ENCODE peak calls at places on chromosomes 11 and 22, in nine cellular contexts. One of them, this sample, is unnamed. For H3K27me3, the result is how much of the 10 kb centered on the place peaks cover.

GRCh38 chr11:116558504-116559252 is 214.1 kb downstream of the BUD13 start:
- DNase-seq in tibial nerve: no peak
- DNase-seq in psoas muscle: no peak
- DNase-seq in A673: no peak
- DNase-seq in heart left ventricle: no peak
- DNase-seq in lower lobe of right lung: no peak
- DNase-seq in transverse colon: no peak
- DNase-seq in WERI-Rb-1: no peak
- DNase-seq in uterus: no peak
- DNase-seq in this sample: no peak

GRCh38 chr11:46117842-46118241 is 3.4 kb downstream of the PHF21A start:
- DNase-seq in tibial nerve: no peak
- DNase-seq in psoas muscle: no peak
- DNase-seq in A673: peak
- DNase-seq in heart left ventricle: no peak
- DNase-seq in lower lobe of right lung: no peak
- DNase-seq in transverse colon: no peak
- DNase-seq in WERI-Rb-1: no peak
- DNase-seq in uterus: no peak
- DNase-seq in this sample: no peak

GRCh38 chr11:68303982-68304780 is 8.2 kb upstream of the LRP5 start:
- DNase-seq in tibial nerve: no peak
- DNase-seq in psoas muscle: no peak
- DNase-seq in A673: peak
- DNase-seq in heart left ventricle: no peak
- DNase-seq in lower lobe of right lung: no peak
- DNase-seq in transverse colon: no peak
- DNase-seq in WERI-Rb-1: no peak
- DNase-seq in uterus: no peak
- DNase-seq in this sample: peak

GRCh38 chr11:93986716-93987115 is 34.4 kb upstream of the HEPHL1 start:
- DNase-seq in tibial nerve: no peak
- DNase-seq in psoas muscle: no peak
- DNase-seq in A673: peak
- DNase-seq in heart left ventricle: no peak
- DNase-seq in lower lobe of right lung: peak
- DNase-seq in transverse colon: no peak
- DNase-seq in WERI-Rb-1: no peak
- DNase-seq in uterus: no peak
- DNase-seq in this sample: no peak

GRCh38 chr11:111047376-111047775 is 198.1 kb upstream of the POU2AF2 start:
- DNase-seq in tibial nerve: no peak
- DNase-seq in psoas muscle: no peak
- DNase-seq in A673: no peak
- DNase-seq in heart left ventricle: no peak
- DNase-seq in lower lobe of right lung: no peak
- DNase-seq in transverse colon: no peak
- DNase-seq in WERI-Rb-1: no peak
- DNase-seq in uterus: no peak
- DNase-seq in this sample: no peak

GRCh38 chr22:46007848-46008261 is 30.9 kb upstream of the WNT7B start:
- DNase-seq in tibial nerve: peak
- DNase-seq in psoas muscle: peak
- DNase-seq in A673: peak
- DNase-seq in heart left ventricle: peak
- DNase-seq in lower lobe of right lung: peak
- DNase-seq in transverse colon: peak
- DNase-seq in WERI-Rb-1: no peak
- DNase-seq in uterus: peak
- DNase-seq in this sample: peak

GRCh38 chr11:117479372-117479771 is 151.7 kb downstream of the CEP164 start:
- DNase-seq in tibial nerve: no peak
- DNase-seq in psoas muscle: no peak
- DNase-seq in A673: peak
- DNase-seq in heart left ventricle: no peak
- DNase-seq in lower lobe of right lung: no peak
- DNase-seq in transverse colon: no peak
- DNase-seq in WERI-Rb-1: no peak
- DNase-seq in uterus: no peak
- DNase-seq in this sample: no peak

GRCh38 chr11:34052036-34052607 is 591 bp downstream of the CAPRIN1 start:
- DNase-seq in tibial nerve: peak
- DNase-seq in psoas muscle: peak
- DNase-seq in A673: peak
- DNase-seq in heart left ventricle: peak
- DNase-seq in lower lobe of right lung: peak
- DNase-seq in transverse colon: peak
- DNase-seq in WERI-Rb-1: peak
- DNase-seq in uterus: peak
- DNase-seq in this sample: peak

GRCh38 chr11:45993438-45994064 is 71.1 kb downstream of the LARGE2 start:
- DNase-seq in tibial nerve: no peak
- DNase-seq in psoas muscle: peak
- DNase-seq in A673: no peak
- DNase-seq in heart left ventricle: no peak
- DNase-seq in lower lobe of right lung: no peak
- DNase-seq in transverse colon: peak
- DNase-seq in WERI-Rb-1: no peak
- DNase-seq in uterus: peak
- DNase-seq in this sample: no peak

DNA sequence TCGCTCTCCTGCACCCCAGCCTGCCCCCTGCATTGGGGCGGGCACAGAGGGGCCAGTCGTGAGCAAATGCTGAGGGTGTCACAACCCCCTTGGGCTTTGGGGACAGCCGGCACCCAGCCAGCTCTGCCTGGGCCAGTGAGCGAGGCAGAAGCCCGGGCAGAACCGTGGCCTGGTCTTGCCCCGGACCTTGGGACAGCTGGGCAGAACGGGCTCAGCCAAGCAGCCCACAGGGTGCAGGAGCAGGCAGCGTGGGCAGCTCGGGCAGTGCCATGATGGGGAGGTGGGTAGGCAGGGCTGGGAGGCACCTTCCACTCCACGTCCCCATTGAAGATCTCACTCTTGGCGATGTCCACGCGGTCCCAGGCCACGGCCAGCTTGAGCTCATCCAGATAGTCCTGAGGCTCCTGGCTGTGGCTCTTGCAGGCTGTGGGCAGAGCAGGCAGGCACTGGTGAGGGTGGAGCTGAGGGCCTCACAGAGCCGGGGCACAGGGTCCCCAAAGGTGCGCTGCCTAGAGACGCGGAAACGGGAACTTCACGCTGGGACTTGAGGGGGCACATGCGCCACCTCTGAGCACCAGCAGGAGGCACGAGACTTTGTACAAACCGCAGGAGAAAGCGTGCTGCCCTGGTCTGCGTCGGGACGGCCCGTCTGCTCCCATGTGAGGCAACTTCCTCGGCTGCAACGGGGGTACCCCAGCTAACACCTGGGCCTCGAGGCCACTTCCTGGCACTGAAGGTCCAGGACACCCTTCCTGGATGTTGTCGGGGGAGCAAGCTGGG is 15.2 kb downstream of the TSSC4 start:
- DNase-seq in tibial nerve: no peak
- DNase-seq in psoas muscle: no peak
- DNase-seq in A673: no peak
- DNase-seq in heart left ventricle: peak
- DNase-seq in lower lobe of right lung: no peak
- DNase-seq in transverse colon: no peak
- DNase-seq in WERI-Rb-1: no peak
- DNase-seq in uterus: no peak
- DNase-seq in this sample: no peak
- TF ChIP-seq CTCF in tibial nerve: no peak
- TF ChIP-seq CTCF in psoas muscle: no peak
- TF ChIP-seq CTCF in A673: no peak
- TF ChIP-seq CTCF in heart left ventricle: no peak
- TF ChIP-seq CTCF in lower lobe of right lung: no peak
- TF ChIP-seq CTCF in transverse colon: no peak
- TF ChIP-seq CTCF in WERI-Rb-1: peak
- TF ChIP-seq CTCF in uterus: no peak
- TF ChIP-seq CTCF in this sample: no peak

GRCh38 chr11:73270855-73271477 is 1.2 kb upstream of the P2RY6 start:
- DNase-seq in tibial nerve: no peak
- DNase-seq in psoas muscle: no peak
- DNase-seq in A673: no peak
- DNase-seq in heart left ventricle: no peak
- DNase-seq in lower lobe of right lung: no peak
- DNase-seq in transverse colon: no peak
- DNase-seq in WERI-Rb-1: no peak
- DNase-seq in uterus: no peak
- DNase-seq in this sample: no peak
- H3K27me3 ChIP-seq in tibial nerve: under half
- H3K27me3 ChIP-seq in psoas muscle: under half
- H3K27me3 ChIP-seq in A673: under half
- H3K27me3 ChIP-seq in heart left ventricle: under half
- H3K27me3 ChIP-seq in lower lobe of right lung: under half
- H3K27me3 ChIP-seq in transverse colon: under half
- H3K27me3 ChIP-seq in WERI-Rb-1: under half
- H3K27me3 ChIP-seq in uterus: under half
- H3K27me3 ChIP-seq in this sample: under half

DNA sequence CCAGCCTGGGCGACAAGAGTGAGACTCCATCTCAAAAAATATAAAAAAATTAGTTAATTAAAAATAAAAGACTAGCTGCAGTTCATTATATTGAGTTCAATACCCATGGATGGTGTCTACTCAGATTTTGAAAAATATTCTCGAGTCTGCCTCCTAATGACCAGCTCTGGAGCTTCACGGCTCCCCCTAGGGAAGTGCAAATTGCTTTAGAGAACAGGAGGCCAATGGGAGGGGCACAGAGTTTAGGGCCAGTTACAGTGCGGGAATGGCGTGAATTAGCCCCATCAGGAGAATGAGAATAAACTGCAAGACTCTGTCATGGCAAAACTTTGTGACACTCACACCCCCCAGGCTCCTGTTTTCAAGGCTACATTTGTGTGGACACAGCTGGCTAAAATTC is 4.6 kb downstream of the FGF4 start:
- DNase-seq in tibial nerve: no peak
- DNase-seq in psoas muscle: no peak
- DNase-seq in A673: peak
- DNase-seq in heart left ventricle: no peak
- DNase-seq in lower lobe of right lung: no peak
- DNase-seq in transverse colon: no peak
- DNase-seq in WERI-Rb-1: no peak
- DNase-seq in uterus: no peak
- DNase-seq in this sample: no peak
- TF ChIP-seq CTCF in tibial nerve: no peak
- TF ChIP-seq CTCF in psoas muscle: no peak
- TF ChIP-seq CTCF in A673: no peak
- TF ChIP-seq CTCF in heart left ventricle: no peak
- TF ChIP-seq CTCF in lower lobe of right lung: no peak
- TF ChIP-seq CTCF in transverse colon: no peak
- TF ChIP-seq CTCF in WERI-Rb-1: no peak
- TF ChIP-seq CTCF in uterus: no peak
- TF ChIP-seq CTCF in this sample: no peak

GRCh38 chr11:8269636-8270035 is 6.0 kb upstream of the LMO1 start:
- DNase-seq in tibial nerve: no peak
- DNase-seq in psoas muscle: no peak
- DNase-seq in A673: no peak
- DNase-seq in heart left ventricle: no peak
- DNase-seq in lower lobe of right lung: no peak
- DNase-seq in transverse colon: no peak
- DNase-seq in WERI-Rb-1: no peak
- DNase-seq in uterus: peak
- DNase-seq in this sample: peak
- H3K27me3 ChIP-seq in tibial nerve: under half
- H3K27me3 ChIP-seq in psoas muscle: under half
- H3K27me3 ChIP-seq in A673: half or more
- H3K27me3 ChIP-seq in heart left ventricle: half or more
- H3K27me3 ChIP-seq in lower lobe of right lung: half or more
- H3K27me3 ChIP-seq in transverse colon: half or more
- H3K27me3 ChIP-seq in WERI-Rb-1: under half
- H3K27me3 ChIP-seq in uterus: under half
- H3K27me3 ChIP-seq in this sample: under half

GRCh38 chr11:11016123-11016522 is 158.3 kb upstream of the ZBED5 start:
- DNase-seq in tibial nerve: no peak
- DNase-seq in psoas muscle: no peak
- DNase-seq in A673: no peak
- DNase-seq in heart left ventricle: no peak
- DNase-seq in lower lobe of right lung: no peak
- DNase-seq in transverse colon: no peak
- DNase-seq in WERI-Rb-1: no peak
- DNase-seq in uterus: no peak
- DNase-seq in this sample: no peak

GRCh38 chr11:11011617-11012016 is 153.8 kb upstream of the ZBED5 start:
- DNase-seq in tibial nerve: no peak
- DNase-seq in psoas muscle: no peak
- DNase-seq in A673: no peak
- DNase-seq in heart left ventricle: no peak
- DNase-seq in lower lobe of right lung: no peak
- DNase-seq in transverse colon: no peak
- DNase-seq in WERI-Rb-1: no peak
- DNase-seq in uterus: no peak
- DNase-seq in this sample: no peak

GRCh38 chr11:11010624-11011127 is 152.8 kb upstream of the ZBED5 start:
- DNase-seq in tibial nerve: peak
- DNase-seq in psoas muscle: peak
- DNase-seq in A673: peak
- DNase-seq in heart left ventricle: no peak
- DNase-seq in lower lobe of right lung: peak
- DNase-seq in transverse colon: peak
- DNase-seq in WERI-Rb-1: peak
- DNase-seq in uterus: no peak
- DNase-seq in this sample: no peak
- TF ChIP-seq CTCF in tibial nerve: peak
- TF ChIP-seq CTCF in psoas muscle: peak
- TF ChIP-seq CTCF in A673: peak
- TF ChIP-seq CTCF in heart left ventricle: peak
- TF ChIP-seq CTCF in lower lobe of right lung: peak
- TF ChIP-seq CTCF in transverse colon: peak
- TF ChIP-seq CTCF in WERI-Rb-1: peak
- TF ChIP-seq CTCF in uterus: peak
- TF ChIP-seq CTCF in this sample: peak